ENCODE peak calls at places on chromosome 14, in seven cellular contexts. One of them, this sample, is unnamed.

GRCh38 chr14:23183076-23183475 is 384 bp downstream of the SLC7A8 start:
- DNase-seq in stomach: no peak
- DNase-seq in mammary epithelial cell: no peak
- DNase-seq in HCT116: no peak
- DNase-seq in mesendoderm: no peak
- DNase-seq in small intestine: peak; percentile 40
- DNase-seq in CD4-positive, alpha-beta T cell: no peak
- DNase-seq in this sample: no peak

GRCh38 chr14:39469094-39469710 is 37.0 kb upstream of the FBXO33 start:
- DNase-seq in stomach: no peak
- DNase-seq in mammary epithelial cell: no peak
- DNase-seq in HCT116: no peak
- DNase-seq in mesendoderm: peak; percentile 73
- DNase-seq in small intestine: no peak
- DNase-seq in CD4-positive, alpha-beta T cell: peak; percentile 12
- DNase-seq in this sample: no peak

GRCh38 chr14:100764716-100765115 is 38.0 kb downstream of the DLK1 start:
- DNase-seq in stomach: no peak
- DNase-seq in mammary epithelial cell: no peak
- DNase-seq in HCT116: no peak
- DNase-seq in mesendoderm: no peak
- DNase-seq in small intestine: no peak
- DNase-seq in CD4-positive, alpha-beta T cell: no peak
- DNase-seq in this sample: no peak

GRCh38 chr14:75334191-75335051 is 55.8 kb downstream of the FOS start:
- DNase-seq in stomach: peak; percentile 42
- DNase-seq in mammary epithelial cell: no peak
- DNase-seq in HCT116: no peak
- DNase-seq in mesendoderm: no peak
- DNase-seq in small intestine: peak; percentile 34
- DNase-seq in CD4-positive, alpha-beta T cell: peak; percentile 57
- DNase-seq in this sample: no peak

GRCh38 chr14:69662636-69663321 is 51.4 kb downstream of the SUSD6 start:
- DNase-seq in stomach: no peak
- DNase-seq in mammary epithelial cell: no peak
- DNase-seq in HCT116: no peak
- DNase-seq in mesendoderm: no peak
- DNase-seq in small intestine: no peak
- DNase-seq in CD4-positive, alpha-beta T cell: no peak
- DNase-seq in this sample: no peak

GRCh38 chr14:92491782-92492181 is 21.8 kb upstream of the RIN3 start:
- DNase-seq in stomach: no peak
- DNase-seq in mammary epithelial cell: no peak
- DNase-seq in HCT116: no peak
- DNase-seq in mesendoderm: no peak
- DNase-seq in small intestine: no peak
- DNase-seq in CD4-positive, alpha-beta T cell: no peak
- DNase-seq in this sample: no peak

GRCh38 chr14:70642313-70643235 is 858 bp downstream of the TTC9 start:
- DNase-seq in stomach: no peak
- DNase-seq in mammary epithelial cell: no peak
- DNase-seq in HCT116: no peak
- DNase-seq in mesendoderm: peak; percentile 88
- DNase-seq in small intestine: no peak
- DNase-seq in CD4-positive, alpha-beta T cell: no peak
- DNase-seq in this sample: no peak

GRCh38 chr14:90644882-90645281 is 171.3 kb downstream of the TTC7B start:
- DNase-seq in stomach: no peak
- DNase-seq in mammary epithelial cell: peak; percentile 12
- DNase-seq in HCT116: no peak
- DNase-seq in mesendoderm: no peak
- DNase-seq in small intestine: no peak
- DNase-seq in CD4-positive, alpha-beta T cell: no peak
- DNase-seq in this sample: no peak

GRCh38 chr14:47917344-47917954 is 242.0 kb upstream of the MDGA2 start:
- DNase-seq in stomach: no peak
- DNase-seq in mammary epithelial cell: peak; percentile 1
- DNase-seq in HCT116: peak; percentile 28
- DNase-seq in mesendoderm: peak; percentile 70
- DNase-seq in small intestine: no peak
- DNase-seq in CD4-positive, alpha-beta T cell: no peak
- DNase-seq in this sample: peak; percentile 17

GRCh38 chr14:50772361-50772760 is 58.6 kb downstream of the NIN start:
- DNase-seq in stomach: no peak
- DNase-seq in mammary epithelial cell: no peak
- DNase-seq in HCT116: no peak
- DNase-seq in mesendoderm: no peak
- DNase-seq in small intestine: no peak
- DNase-seq in CD4-positive, alpha-beta T cell: no peak
- DNase-seq in this sample: no peak

GRCh38 chr14:99908653-99909250 is 115.5 kb downstream of the EML1 start:
- DNase-seq in stomach: no peak
- DNase-seq in mammary epithelial cell: no peak
- DNase-seq in HCT116: no peak
- DNase-seq in mesendoderm: no peak
- DNase-seq in small intestine: no peak
- DNase-seq in CD4-positive, alpha-beta T cell: no peak
- DNase-seq in this sample: no peak

DNA sequence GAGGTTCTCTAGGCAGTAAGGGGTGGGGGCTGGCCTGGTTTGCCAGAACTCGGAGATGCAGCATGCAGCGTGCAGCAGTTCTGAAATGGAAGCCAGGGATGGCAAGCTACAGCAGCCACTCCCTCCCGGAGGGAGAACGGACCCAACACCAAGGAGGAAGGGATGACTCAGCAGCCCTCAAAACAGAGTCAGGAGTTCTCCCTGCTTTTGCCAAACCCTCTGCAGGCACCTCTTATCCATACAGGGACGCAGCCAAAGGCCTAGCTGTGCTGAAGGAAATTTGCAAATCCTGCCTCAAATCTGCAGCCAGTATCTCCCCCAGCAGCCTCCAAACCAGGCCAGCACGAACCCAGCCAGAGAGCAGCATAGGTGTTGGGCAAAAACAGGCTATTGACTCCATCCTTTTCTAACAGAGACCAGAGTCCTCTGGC is 10.2 kb upstream of the SERPINA3 start:
- DNase-seq in stomach: peak; percentile 60
- DNase-seq in mammary epithelial cell: peak; percentile 86
- DNase-seq in HCT116: peak; percentile 27
- DNase-seq in mesendoderm: peak; percentile 65
- DNase-seq in small intestine: peak; percentile 45
- DNase-seq in CD4-positive, alpha-beta T cell: no peak
- DNase-seq in this sample: no peak
- H3K27ac ChIP-seq in stomach: peak overlapping the region; percentile 77
- H3K27ac ChIP-seq in mammary epithelial cell: peak overlapping the region; percentile 33
- H3K27ac ChIP-seq in HCT116: peak overlapping the region; percentile 11
- H3K27ac ChIP-seq in mesendoderm: peak overlapping the region; percentile 22
- H3K27ac ChIP-seq in small intestine: no peak overlapping the region
- H3K27ac ChIP-seq in CD4-positive, alpha-beta T cell: no peak overlapping the region
- H3K27ac ChIP-seq in this sample: peak overlapping the region; percentile 22

DNA sequence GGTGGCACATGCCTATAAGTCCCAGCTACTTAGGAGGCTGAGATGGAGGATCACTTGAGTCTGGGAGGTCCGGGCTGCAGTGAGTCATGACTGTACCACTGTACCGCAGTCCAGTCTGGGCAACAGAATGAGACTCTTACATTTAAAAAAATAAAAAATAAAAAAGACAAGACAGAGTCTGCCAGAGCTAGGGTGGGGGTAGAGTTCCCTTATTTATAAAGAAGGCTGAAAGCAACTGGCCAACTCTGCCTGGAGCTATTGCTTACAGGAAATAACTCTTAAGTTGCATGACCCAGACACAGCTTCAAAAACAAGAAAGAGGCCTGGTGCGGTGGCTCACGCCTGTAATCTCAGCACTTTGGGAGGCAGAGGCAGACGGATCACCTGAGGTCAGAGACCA is 31.5 kb downstream of the NUMB start:
- DNase-seq in stomach: no peak
- DNase-seq in mammary epithelial cell: no peak
- DNase-seq in HCT116: no peak
- DNase-seq in mesendoderm: no peak
- DNase-seq in small intestine: no peak
- DNase-seq in CD4-positive, alpha-beta T cell: no peak
- DNase-seq in this sample: no peak
- H3K27ac ChIP-seq in stomach: peak overlapping the region; percentile 46
- H3K27ac ChIP-seq in mammary epithelial cell: no peak overlapping the region
- H3K27ac ChIP-seq in HCT116: no peak overlapping the region
- H3K27ac ChIP-seq in mesendoderm: no peak overlapping the region
- H3K27ac ChIP-seq in small intestine: no peak overlapping the region
- H3K27ac ChIP-seq in CD4-positive, alpha-beta T cell: no peak overlapping the region
- H3K27ac ChIP-seq in this sample: no peak overlapping the region

GRCh38 chr14:68308695-68309094 is 484.2 kb downstream of the ZFP36L1 start:
- DNase-seq in stomach: no peak
- DNase-seq in mammary epithelial cell: no peak
- DNase-seq in HCT116: no peak
- DNase-seq in mesendoderm: no peak
- DNase-seq in small intestine: no peak
- DNase-seq in CD4-positive, alpha-beta T cell: no peak
- DNase-seq in this sample: no peak

GRCh38 chr14:68307769-68308168 is 485.1 kb downstream of the ZFP36L1 start:
- DNase-seq in stomach: no peak
- DNase-seq in mammary epithelial cell: no peak
- DNase-seq in HCT116: no peak
- DNase-seq in mesendoderm: no peak
- DNase-seq in small intestine: no peak
- DNase-seq in CD4-positive, alpha-beta T cell: no peak
- DNase-seq in this sample: no peak

GRCh38 chr14:68306934-68307758 is 485.7 kb downstream of the ZFP36L1 start:
- DNase-seq in stomach: peak; percentile 76
- DNase-seq in mammary epithelial cell: no peak
- DNase-seq in HCT116: peak; percentile 21
- DNase-seq in mesendoderm: no peak
- DNase-seq in small intestine: peak; percentile 63
- DNase-seq in CD4-positive, alpha-beta T cell: no peak
- DNase-seq in this sample: no peak

GRCh38 chr14:68309121-68309520 is 483.7 kb downstream of the ZFP36L1 start:
- DNase-seq in stomach: no peak
- DNase-seq in mammary epithelial cell: no peak
- DNase-seq in HCT116: no peak
- DNase-seq in mesendoderm: no peak
- DNase-seq in small intestine: no peak
- DNase-seq in CD4-positive, alpha-beta T cell: no peak
- DNase-seq in this sample: no peak

GRCh38 chr14:68309631-68310030 is 483.2 kb downstream of the ZFP36L1 start:
- DNase-seq in stomach: no peak
- DNase-seq in mammary epithelial cell: peak; percentile 8
- DNase-seq in HCT116: no peak
- DNase-seq in mesendoderm: no peak
- DNase-seq in small intestine: no peak
- DNase-seq in CD4-positive, alpha-beta T cell: no peak
- DNase-seq in this sample: no peak
- H3K27ac ChIP-seq in stomach: peak overlapping the region; percentile 86
- H3K27ac ChIP-seq in mammary epithelial cell: no peak overlapping the region
- H3K27ac ChIP-seq in HCT116: no peak overlapping the region
- H3K27ac ChIP-seq in mesendoderm: no peak overlapping the region
- H3K27ac ChIP-seq in small intestine: no peak overlapping the region
- H3K27ac ChIP-seq in CD4-positive, alpha-beta T cell: no peak overlapping the region
- H3K27ac ChIP-seq in this sample: no peak overlapping the region

DNA sequence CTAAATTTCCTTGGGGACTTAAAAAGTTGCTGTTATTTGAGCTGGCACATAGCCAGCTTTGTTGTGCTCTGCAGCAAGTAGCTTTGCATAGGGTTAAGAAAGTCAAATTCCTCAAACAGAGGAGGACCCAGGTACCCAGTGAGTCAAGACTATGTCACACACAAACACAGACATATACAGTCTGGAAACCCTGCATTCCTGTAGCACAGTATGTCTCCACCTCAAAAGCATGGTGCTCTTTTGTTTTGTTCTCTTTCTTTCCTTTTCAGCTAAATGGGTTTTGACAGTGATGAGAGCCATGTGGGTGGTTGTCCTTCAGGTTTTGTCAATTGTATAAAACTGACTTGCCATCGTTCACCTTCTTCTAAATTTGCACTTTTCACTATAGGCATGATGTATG is 179.6 kb upstream of the DIO2 start:
- DNase-seq in stomach: no peak
- DNase-seq in mammary epithelial cell: peak; percentile 80
- DNase-seq in HCT116: no peak
- DNase-seq in mesendoderm: peak; percentile 58
- DNase-seq in small intestine: no peak
- DNase-seq in CD4-positive, alpha-beta T cell: no peak
- DNase-seq in this sample: no peak
- H3K27ac ChIP-seq in stomach: no peak overlapping the region
- H3K27ac ChIP-seq in mammary epithelial cell: peak overlapping the region; percentile 59
- H3K27ac ChIP-seq in HCT116: no peak overlapping the region
- H3K27ac ChIP-seq in mesendoderm: no peak overlapping the region
- H3K27ac ChIP-seq in small intestine: no peak overlapping the region
- H3K27ac ChIP-seq in CD4-positive, alpha-beta T cell: no peak overlapping the region
- H3K27ac ChIP-seq in this sample: no peak overlapping the region

GRCh38 chr14:61889914-61890351 is 127.7 kb downstream of the SNAPC1 start:
- DNase-seq in stomach: no peak
- DNase-seq in mammary epithelial cell: no peak
- DNase-seq in HCT116: no peak
- DNase-seq in mesendoderm: no peak
- DNase-seq in small intestine: peak; percentile 60
- DNase-seq in CD4-positive, alpha-beta T cell: no peak
- DNase-seq in this sample: no peak

GRCh38 chr14:61891251-61891650 is 129.0 kb downstream of the SNAPC1 start:
- DNase-seq in stomach: no peak
- DNase-seq in mammary epithelial cell: peak; percentile 24
- DNase-seq in HCT116: no peak
- DNase-seq in mesendoderm: peak; percentile 72
- DNase-seq in small intestine: no peak
- DNase-seq in CD4-positive, alpha-beta T cell: no peak
- DNase-seq in this sample: no peak

GRCh38 chr14:61887628-61888027 is 125.4 kb downstream of the SNAPC1 start:
- DNase-seq in stomach: no peak
- DNase-seq in mammary epithelial cell: no peak
- DNase-seq in HCT116: no peak
- DNase-seq in mesendoderm: no peak
- DNase-seq in small intestine: no peak
- DNase-seq in CD4-positive, alpha-beta T cell: no peak
- DNase-seq in this sample: no peak

DNA sequence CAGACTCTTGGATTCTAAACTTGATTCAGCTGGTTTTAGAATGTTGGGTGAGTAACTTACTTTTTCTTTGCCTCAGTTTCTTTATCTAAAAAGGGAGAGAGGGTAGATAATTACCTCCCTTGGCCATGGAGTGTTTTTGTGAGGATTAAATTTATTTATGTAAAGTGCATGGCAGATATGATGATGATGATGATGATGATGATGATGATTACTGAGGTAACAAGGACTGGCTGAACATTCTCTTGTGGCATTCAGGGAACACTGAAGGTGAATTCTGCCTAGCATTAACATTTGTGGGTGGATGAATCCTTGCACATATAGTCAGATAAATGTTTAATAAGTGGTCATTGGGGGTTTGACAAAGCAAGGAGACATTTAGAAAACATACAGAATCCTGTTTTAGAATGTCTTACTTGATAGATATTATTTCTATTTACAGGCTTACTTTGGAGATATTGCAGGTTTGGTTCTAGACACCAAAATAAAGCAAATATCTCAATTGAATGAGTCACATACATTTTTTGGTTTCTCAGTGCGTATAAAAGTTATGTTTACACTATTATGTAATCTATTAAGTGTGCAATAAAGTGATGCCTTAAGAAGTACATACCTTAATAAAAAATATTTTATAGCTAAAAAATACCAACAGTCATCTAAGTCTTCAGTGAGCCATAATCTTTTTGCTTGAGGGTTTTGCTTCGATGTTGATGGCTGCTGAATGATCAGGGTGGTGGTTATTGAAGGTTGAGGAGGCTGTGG is 123.2 kb downstream of the SNAPC1 start:
- DNase-seq in stomach: no peak
- DNase-seq in mammary epithelial cell: no peak
- DNase-seq in HCT116: no peak
- DNase-seq in mesendoderm: no peak
- DNase-seq in small intestine: no peak
- DNase-seq in CD4-positive, alpha-beta T cell: no peak
- DNase-seq in this sample: no peak
- H3K27ac ChIP-seq in stomach: no peak overlapping the region
- H3K27ac ChIP-seq in mammary epithelial cell: no peak overlapping the region
- H3K27ac ChIP-seq in HCT116: no peak overlapping the region
- H3K27ac ChIP-seq in mesendoderm: no peak overlapping the region
- H3K27ac ChIP-seq in small intestine: no peak overlapping the region
- H3K27ac ChIP-seq in CD4-positive, alpha-beta T cell: no peak overlapping the region
- H3K27ac ChIP-seq in this sample: no peak overlapping the region

This sample was measured in substantia nigra.